ENCODE peak calls at places on chromosomes 4 and X, in four cellular contexts. D is mammary epithelial cell, I is right cardiac atrium, B is uterus. H is an unnamed sample.
A peak's percentile ranks its signal among the peaks of the same experiment; 100 is the strongest.

GRCh38 chrX:37765507-37765906 is 14.4 kb upstream of the CYBB start:
- DNase-seq in D (no peak), I (no peak), B (no peak), H (no peak)

GRCh38 chrX:74535633-74536141 is 78.7 kb downstream of the RLIM start:
- DNase-seq in D (peak; percentile 68), I (peak; percentile 90), B (peak; percentile 81), H (peak; percentile 69)

GRCh38 chr4:15665738-15666365 is 10.7 kb upstream of the FBXL5 start:
- DNase-seq in D (peak; percentile 95), I (no peak), B (no peak), H (no peak)

GRCh38 chr4:77021614-77022089 is 54.1 kb downstream of the CCNI start:
- DNase-seq in D (no peak), I (peak; percentile 70), B (no peak), H (peak; percentile 77)

GRCh38 chr4:22653752-22654151 is 39.0 kb upstream of the GBA3 start:
- DNase-seq in D (no peak), I (no peak), B (no peak), H (no peak)

GRCh38 chr4:1235381-1236102 is 13.4 kb downstream of the CTBP1 start:
- DNase-seq in D (no peak), I (peak; percentile 35), B (peak; percentile 14), H (no peak)

GRCh38 chr4:13176603-13177190 is 307.4 kb downstream of the RAB28 start:
- DNase-seq in D (no peak), I (no peak), B (no peak), H (peak; percentile 7)

GRCh38 chr4:10117424-10118354 is 1.1 kb upstream of the WDR1 start:
- DNase-seq in D (no peak), I (peak; percentile 70), B (peak; percentile 60), H (peak; percentile 37)

GRCh38 chr4:148376151-148376550 is 66.1 kb downstream of the NR3C2 start:
- DNase-seq in D (peak; percentile 62), I (no peak), B (peak; percentile 22), H (no peak)

GRCh38 chr4:139916041-139916440 is 237.9 kb downstream of the MAML3 start:
- DNase-seq in D (no peak), I (no peak), B (no peak), H (no peak)

GRCh38 chrX:7925867-7926472 is 1.2 kb downstream of the PNPLA4 start:
- DNase-seq in D (peak; percentile 65), I (peak; percentile 58), B (peak; percentile 20), H (peak; percentile 72)

GRCh38 chr4:21596521-21596920 is 352.1 kb downstream of the KCNIP4 start:
- DNase-seq in D (no peak), I (no peak), B (no peak), H (no peak)

GRCh38 chr4:86895692-86896488 is 3.7 kb upstream of the C4orf36 start:
- DNase-seq in D (peak; percentile 67), I (no peak), B (no peak), H (peak; percentile 78)

GRCh38 chr4:164700471-164700870 is 53.5 kb upstream of the SMIM31 start:
- DNase-seq in D (no peak), I (peak; percentile 42), B (no peak), H (no peak)

GRCh38 chr4:85929926-85930325 is 429.9 kb downstream of the MAPK10 start:
- DNase-seq in D (peak; percentile 3), I (no peak), B (no peak), H (no peak)

GRCh38 chrX:150887906-150888465 is 10.5 kb downstream of the CD99L2 start:
- DNase-seq in D (peak; percentile 23), I (no peak), B (no peak), H (peak; percentile 32)

GRCh38 chr4:188161167-188161566 is 21.9 kb downstream of the TRIML1 start:
- DNase-seq in D (no peak), I (no peak), B (no peak), H (no peak)

GRCh38 chr4:158015241-158015640 is 157.6 kb downstream of the GASK1B start:
- DNase-seq in D (peak; percentile 61), I (no peak), B (no peak), H (peak; percentile 36)

GRCh38 chrX:143669395-143669794 is 33.5 kb upstream of the SLITRK4 start:
- DNase-seq in D (peak; percentile 24), I (no peak), B (no peak), H (peak; percentile 17)

DNA sequence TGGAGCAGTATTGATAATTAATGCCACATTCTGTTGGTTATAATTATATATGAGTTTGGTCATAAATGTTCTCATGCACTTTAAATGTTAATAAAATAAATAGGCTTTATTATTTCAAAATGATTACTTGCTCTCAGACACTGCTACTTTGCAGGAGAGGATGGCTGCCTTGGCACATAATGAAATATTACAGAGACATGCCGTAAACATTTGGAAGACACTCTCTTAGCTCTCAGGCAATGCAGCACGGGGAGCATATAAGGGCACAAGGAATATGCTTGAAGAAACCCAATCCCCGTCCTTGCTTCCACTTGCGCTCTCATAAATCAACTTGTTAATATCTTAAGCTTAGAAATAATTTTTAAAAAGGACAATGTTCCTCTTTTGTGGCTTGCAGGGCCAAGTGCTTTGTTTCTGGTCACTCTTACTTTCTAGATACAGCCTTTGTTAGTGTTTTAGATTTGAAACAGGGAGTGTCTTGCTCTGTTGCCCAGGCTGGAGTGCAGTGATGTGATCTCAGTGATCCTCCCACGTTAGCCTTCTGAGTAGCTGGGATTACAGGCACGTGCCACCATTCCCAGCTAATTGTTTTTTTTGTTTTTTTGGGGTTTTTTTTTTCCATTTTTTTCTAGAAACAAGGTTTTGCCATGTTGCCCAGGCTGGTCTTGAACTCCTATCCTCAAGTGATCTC is 445.0 kb downstream of the SPRY1 start:
- DNase-seq in D (no peak), I (no peak), B (no peak), H (peak; percentile 45)
- H3K4me1 ChIP-seq in D (no peaks in the 10 kb centered on the region), I (no peaks in the 10 kb centered on the region), B (no peaks in the 10 kb centered on the region), H (no peaks in the 10 kb centered on the region)

DNA sequence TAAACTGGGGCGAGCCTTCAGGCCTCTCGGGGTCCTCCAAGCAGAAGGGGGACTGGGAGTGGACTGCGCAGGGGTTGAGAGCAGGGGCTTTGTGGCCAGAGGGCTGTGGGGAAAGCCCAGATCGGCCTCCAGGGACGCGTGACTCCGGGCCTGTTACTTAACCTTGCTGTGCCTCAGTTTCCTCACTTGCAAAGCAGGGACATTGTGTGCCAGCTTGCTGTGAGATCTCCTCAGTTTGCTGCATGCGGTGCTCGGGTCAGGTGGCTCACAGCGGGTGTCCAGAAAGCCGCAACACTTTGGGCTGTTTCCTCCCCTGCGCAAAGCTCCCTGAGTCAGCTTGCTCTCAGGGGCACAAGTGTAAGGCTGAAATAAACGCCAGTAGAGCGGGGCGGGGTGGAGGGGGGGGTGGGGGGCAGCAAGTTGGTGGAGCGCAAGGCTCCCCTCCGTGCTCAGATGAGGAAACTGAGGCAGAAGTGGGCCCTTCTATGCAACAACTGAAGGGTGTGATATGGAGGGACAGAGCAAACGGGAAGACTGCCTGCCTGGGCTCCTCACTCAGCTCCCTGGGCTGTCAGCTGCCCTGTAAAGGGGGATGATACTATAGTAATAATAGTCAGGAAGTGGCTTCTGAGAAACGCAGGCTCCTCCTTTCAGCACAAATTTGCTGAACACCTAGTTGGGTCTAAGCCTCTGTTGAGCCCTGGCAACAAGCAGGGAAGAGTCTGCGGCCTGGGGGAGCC is 101.0 kb downstream of the HMX1 start:
- DNase-seq in D (no peak), I (no peak), B (no peak), H (no peak)
- H3K27ac ChIP-seq in D (no peak overlapping the region), I (no peak overlapping the region), B (no peak overlapping the region), H (no peak overlapping the region)

DNA sequence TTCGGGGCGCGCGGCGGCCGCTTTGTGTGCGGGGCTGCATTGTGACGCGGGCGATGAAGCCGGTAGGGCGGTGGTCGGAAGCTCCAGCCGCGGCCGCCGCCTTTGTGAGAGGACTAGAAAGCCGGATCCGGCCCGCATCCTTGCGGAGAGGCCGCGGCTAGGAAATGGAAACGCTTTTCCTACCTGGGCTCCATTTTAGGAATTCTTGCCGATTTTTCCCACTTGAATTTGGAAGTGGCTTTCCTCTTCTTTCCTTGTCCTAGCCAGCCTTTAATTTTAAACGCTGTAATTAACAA is 708 bp downstream of the TMSB4X start:
- DNase-seq in D (no peak), I (peak; percentile 69), B (no peak), H (no peak)
- H3K4me1 ChIP-seq in D (peaks cover 7% of the 10 kb centered on the region), I (no peaks in the 10 kb centered on the region), B (no peaks in the 10 kb centered on the region), H (peaks cover 2% of the 10 kb centered on the region)

DNA sequence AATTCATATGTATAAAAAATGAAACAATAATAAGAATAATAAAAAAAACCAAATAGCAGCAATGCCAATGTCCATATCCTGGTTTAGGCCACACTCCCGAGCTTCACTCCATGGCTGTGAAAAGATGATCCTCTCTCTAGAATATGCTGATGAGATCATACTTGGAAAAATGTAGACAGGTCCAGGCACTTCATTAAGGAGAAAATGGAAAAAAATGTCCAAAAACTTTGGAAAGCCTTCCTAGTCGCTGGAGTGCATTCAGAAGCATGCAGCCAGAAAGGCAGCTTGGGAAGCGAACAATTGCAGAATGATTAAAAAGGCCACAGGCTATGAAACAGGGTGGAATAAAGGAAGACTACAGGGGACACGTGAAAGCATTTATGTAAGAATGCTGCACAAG is 165.7 kb upstream of the HCCS start:
- DNase-seq in D (peak; percentile 17), I (no peak), B (no peak), H (no peak)
- H3K27ac ChIP-seq in D (no peak overlapping the region), I (no peak overlapping the region), B (no peak overlapping the region), H (no peak overlapping the region)

GRCh38 chrX:45138525-45138924 is 62.2 kb downstream of the DIPK2B start:
- DNase-seq in D (no peak), I (no peak), B (no peak), H (no peak)

GRCh38 chrX:45142185-45142584 is 58.5 kb downstream of the DIPK2B start:
- DNase-seq in D (no peak), I (no peak), B (no peak), H (no peak)

GRCh38 chrX:45140812-45141211 is 59.9 kb downstream of the DIPK2B start:
- DNase-seq in D (no peak), I (no peak), B (no peak), H (no peak)

GRCh38 chrX:45145492-45146215 is 55.0 kb downstream of the DIPK2B start:
- DNase-seq in D (peak; percentile 49), I (no peak), B (no peak), H (no peak)

DNA sequence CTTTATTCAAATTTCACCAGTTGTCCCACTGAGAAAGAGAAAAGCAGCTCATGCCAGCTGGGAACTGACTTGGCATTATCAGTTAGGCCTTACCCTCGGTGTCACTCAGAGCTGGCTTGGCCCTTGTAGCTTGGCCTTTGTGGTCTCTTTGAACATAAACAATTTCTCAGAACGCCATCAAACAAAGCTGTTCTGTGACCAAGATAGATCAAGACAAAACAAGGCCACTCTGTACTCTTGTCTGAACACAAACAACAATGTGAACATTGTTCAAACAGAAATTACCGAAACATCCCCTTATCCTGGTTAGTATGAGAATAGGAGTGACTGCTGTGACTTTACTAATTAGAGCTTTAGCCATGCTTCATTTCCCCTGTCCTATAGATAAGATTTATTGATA is 57.2 kb downstream of the DIPK2B start:
- DNase-seq in D (no peak), I (no peak), B (no peak), H (no peak)
- H3K4me1 ChIP-seq in D (no peaks in the 10 kb centered on the region), I (no peaks in the 10 kb centered on the region), B (no peaks in the 10 kb centered on the region), H (no peaks in the 10 kb centered on the region)